ENCODE peak calls at places on chromosomes 13 and 19, in ten cellular contexts. S, R, V, L, F, N, A, Q, Y and T are unnamed samples.

GRCh38 chr19:51461723-51462161 is 3.5 kb upstream of the SIGLEC8 start:
- DNase-seq in A (no peak), Y (no peak), S (no peak), Q (no peak), F (peak; percentile 79), V (no peak), N (no peak), L (no peak), R (no peak), T (no peak)

GRCh38 chr19:12859546-12859945 is 21.2 kb downstream of the MAST1 start:
- DNase-seq in V (no peak), A (no peak), L (no peak), S (no peak), Y (no peak), Q (no peak), N (no peak), F (no peak), R (no peak), T (no peak)

GRCh38 chr19:18160792-18161690 is 8.1 kb downstream of the PIK3R2 start:
- DNase-seq in S (peak; percentile 54), Y (peak; percentile 66), N (peak; percentile 79), V (peak; percentile 81), L (peak; percentile 75), A (peak; percentile 26), R (peak; percentile 86), F (peak; percentile 23), Q (peak; percentile 62), T (peak; percentile 89)

GRCh38 chr19:53808710-53809125 is 15.4 kb downstream of the NLRP12 start:
- DNase-seq in Q (no peak), F (peak; percentile 52), R (no peak), S (peak; percentile 38), A (peak; percentile 39), L (peak; percentile 91), V (peak; percentile 38), N (no peak), Y (no peak), T (no peak)

GRCh38 chr13:28138012-28138755 is at the start of gene PAN3:
- DNase-seq in S (peak; percentile 93), Y (peak; percentile 85), F (peak; percentile 86), A (peak; percentile 83), R (peak; percentile 91), V (peak; percentile 87), N (peak; percentile 96), L (peak; percentile 96), Q (peak; percentile 89), T (peak; percentile 97)

GRCh38 chr19:13018037-13018914 is 23.0 kb downstream of the NFIX start:
- DNase-seq in R (no peak), Y (no peak), A (peak; percentile 80), N (no peak), V (no peak), Q (no peak), L (peak; percentile 41), S (no peak), F (no peak), T (no peak)

GRCh38 chr19:11208526-11209471 is 11.5 kb upstream of the KANK2 start:
- DNase-seq in Q (no peak), S (no peak), F (no peak), R (no peak), N (no peak), A (no peak), L (no peak), V (no peak), Y (no peak), T (no peak)

GRCh38 chr19:57152921-57153320 is 7.9 kb upstream of the ZIM3 start:
- DNase-seq in S (no peak), N (no peak), V (no peak), Y (no peak), L (no peak), Q (no peak), A (no peak), R (no peak), F (no peak), T (no peak)

GRCh38 chr19:11377756-11378155 is 3.3 kb downstream of the SWSAP1 start:
- DNase-seq in F (no peak), S (no peak), V (no peak), A (peak; percentile 49), R (no peak), N (no peak), Q (no peak), Y (no peak), L (no peak), T (no peak)

GRCh38 chr19:39157275-39157996 is 31.9 kb downstream of the PAK4 start:
- DNase-seq in N (no peak), Q (no peak), V (no peak), L (no peak), A (peak; percentile 29), F (no peak), Y (no peak), S (no peak), R (no peak), T (no peak)

GRCh38 chr13:50672025-50672424 is 171.5 kb downstream of the DLEU7 start:
- DNase-seq in F (peak; percentile 32), A (no peak), N (no peak), V (peak; percentile 3), Y (no peak), R (no peak), Q (no peak), S (no peak), L (no peak), T (no peak)

GRCh38 chr19:7507884-7508283 is 8.0 kb upstream of the ZNF358 start:
- DNase-seq in R (peak; percentile 72), L (peak; percentile 85), F (no peak), Q (no peak), V (peak; percentile 90), Y (no peak), N (peak; percentile 87), A (peak; percentile 82), S (peak; percentile 40), T (peak; percentile 88)

GRCh38 chr19:7705387-7706187 is 3.7 kb upstream of the FCER2 start:
- DNase-seq in R (no peak), S (peak; percentile 25), F (no peak), L (no peak), A (no peak), Q (peak; percentile 65), N (peak; percentile 40), V (no peak), Y (no peak), T (peak; percentile 94)

GRCh38 chr13:80888421-80888820 is 547.5 kb upstream of the SPRY2 start:
- DNase-seq in F (no peak), R (no peak), N (no peak), A (no peak), Y (no peak), L (no peak), Q (no peak), V (no peak), S (no peak), T (no peak)

GRCh38 chr13:44046428-44046827 is 166.7 kb downstream of the LACC1 start:
- DNase-seq in Q (no peak), Y (no peak), R (no peak), A (no peak), F (no peak), V (no peak), S (no peak), N (no peak), L (no peak), T (no peak)

GRCh38 chr13:85367887-85368286 is 431.3 kb downstream of the SLITRK6 start:
- DNase-seq in A (peak; percentile 87), N (no peak), F (no peak), R (no peak), V (no peak), Y (no peak), L (no peak), S (no peak), Q (no peak), T (no peak)

GRCh38 chr19:50975766-50976165 is 6.4 kb upstream of the KLK6 start:
- DNase-seq in R (no peak), N (peak; percentile 19), S (no peak), F (no peak), V (peak; percentile 93), Q (no peak), L (peak; percentile 81), A (no peak), Y (no peak), T (no peak)

GRCh38 chr13:110965038-110965754 is 50.3 kb upstream of the ANKRD10 start:
- DNase-seq in N (no peak), S (no peak), F (no peak), Q (no peak), V (peak; percentile 26), A (peak; percentile 83), Y (no peak), L (no peak), R (no peak), T (no peak)

GRCh38 chr19:30263719-30264440 is 108.3 kb upstream of the ZNF536 start:
- DNase-seq in L (peak; percentile 47), A (no peak), Y (no peak), V (no peak), S (no peak), Q (no peak), R (no peak), N (no peak), F (no peak), T (no peak)

GRCh38 chr19:13094771-13095392 is 7.8 kb downstream of the LYL1 start:
- DNase-seq in Q (no peak), S (no peak), N (no peak), Y (no peak), A (no peak), V (no peak), F (no peak), L (peak; percentile 68), R (peak; percentile 31), T (peak; percentile 79)

GRCh38 chr19:12838893-12839656 is 760 bp downstream of the MAST1 start:
- DNase-seq in V (no peak), Q (no peak), S (peak; percentile 39), R (no peak), A (no peak), Y (no peak), L (no peak), F (no peak), N (no peak), T (no peak)

GRCh38 chr13:37457594-37457993 is 141.0 kb downstream of the POSTN start:
- DNase-seq in Q (no peak), F (no peak), R (no peak), S (no peak), Y (no peak), N (no peak), V (no peak), L (no peak), A (no peak), T (no peak)

GRCh38 chr19:33910922-33911321 is 114.3 kb downstream of the KCTD15 start:
- DNase-seq in V (no peak), R (no peak), L (no peak), N (no peak), Q (no peak), S (no peak), F (no peak), A (no peak), Y (no peak), T (no peak)

GRCh38 chr19:13981988-13982501 is 24.1 kb downstream of the RFX1 start:
- DNase-seq in N (no peak), Q (no peak), S (no peak), R (no peak), V (no peak), F (no peak), A (no peak), L (no peak), Y (no peak), T (no peak)

GRCh38 chr19:1849999-1850398 is 1.7 kb upstream of the REXO1 start:
- DNase-seq in Y (no peak), A (no peak), S (no peak), Q (no peak), N (no peak), R (no peak), F (no peak), V (no peak), L (no peak), T (no peak)

GRCh38 chr13:30159446-30159839 is 147.9 kb downstream of the KATNAL1 start:
- DNase-seq in V (no peak), N (no peak), L (no peak), Q (no peak), F (no peak), Y (no peak), A (peak; percentile 91), S (no peak), R (no peak), T (no peak)

GRCh38 chr13:65834897-65835296 is 1395.2 kb downstream of the PCDH9 start:
- DNase-seq in Y (no peak), F (no peak), L (no peak), V (no peak), R (no peak), A (no peak), Q (no peak), S (no peak), N (no peak), T (no peak)

GRCh38 chr13:47277774-47278173 is 380.9 kb upstream of the HTR2A start:
- DNase-seq in N (no peak), S (no peak), F (no peak), V (no peak), L (no peak), R (no peak), Y (no peak), A (no peak), Q (no peak), T (no peak)